ENCODE peak calls at places on chromosome 3, in nine cellular contexts. X, P, V, T, W, J, D, O and F are unnamed samples.

GRCh38 chr3:48966876-48967361 is 23.1 kb upstream of the P4HTM start:
- DNase-seq in D (no peak), V (no peak), P (no peak), T (no peak), O (no peak), J (no peak), W (no peak), X (no peak), F (no peak)

GRCh38 chr3:186427627-186428026 is 65.6 kb upstream of the DGKG start:
- DNase-seq in O (no peak), X (no peak), W (no peak), T (peak; percentile 15), P (no peak), J (no peak), V (no peak), D (no peak), F (peak; percentile 34)

GRCh38 chr3:132256984-132257383 is 60.2 kb upstream of the ACP3 start:
- DNase-seq in V (peak; percentile 83), O (no peak), P (peak; percentile 38), T (peak; percentile 51), J (peak; percentile 27), D (no peak), W (no peak), X (peak; percentile 53), F (peak; percentile 20)

GRCh38 chr3:36734742-36735141 is 29.6 kb downstream of the DCLK3 start:
- DNase-seq in J (no peak), X (no peak), O (no peak), T (no peak), V (no peak), W (no peak), P (no peak), D (no peak), F (no peak)

GRCh38 chr3:14440531-14441239 is 38.3 kb downstream of the SLC6A6 start:
- DNase-seq in P (no peak), V (peak; percentile 77), J (no peak), D (peak; percentile 43), T (no peak), X (peak; percentile 46), O (no peak), W (no peak), F (peak; percentile 88)

GRCh38 chr3:57998366-57999283 is 9.6 kb upstream of the FLNB start:
- DNase-seq in W (no peak), T (peak; percentile 27), O (no peak), V (no peak), J (peak; percentile 77), X (no peak), D (peak; percentile 37), P (no peak), F (peak; percentile 42)

GRCh38 chr3:68919000-68919399 is 13.3 kb downstream of the TAFA4 start:
- DNase-seq in D (no peak), O (no peak), X (no peak), T (no peak), V (peak; percentile 79), J (no peak), P (no peak), W (no peak), F (no peak)

GRCh38 chr3:50303038-50303815 is at the start of gene HYAL1:
- DNase-seq in P (peak; percentile 61), W (no peak), X (peak; percentile 50), V (peak; percentile 89), J (peak; percentile 91), D (peak; percentile 81), O (no peak), T (no peak), F (peak; percentile 70)

GRCh38 chr3:135539854-135540253 is 425.7 kb upstream of the PPP2R3A start:
- DNase-seq in J (no peak), W (no peak), O (no peak), P (no peak), D (no peak), X (no peak), T (no peak), V (no peak), F (no peak)

GRCh38 chr3:140134231-140134630 is 199.2 kb downstream of the CLSTN2 start:
- DNase-seq in V (no peak), P (no peak), D (no peak), J (no peak), O (no peak), X (no peak), W (no peak), T (no peak), F (no peak)
- TF ChIP-seq REST in V (no peak), P (no peak), D (no peak), J (no peak), O (no peak), X (no peak), W (no peak), T (no peak), F (no peak)

DNA sequence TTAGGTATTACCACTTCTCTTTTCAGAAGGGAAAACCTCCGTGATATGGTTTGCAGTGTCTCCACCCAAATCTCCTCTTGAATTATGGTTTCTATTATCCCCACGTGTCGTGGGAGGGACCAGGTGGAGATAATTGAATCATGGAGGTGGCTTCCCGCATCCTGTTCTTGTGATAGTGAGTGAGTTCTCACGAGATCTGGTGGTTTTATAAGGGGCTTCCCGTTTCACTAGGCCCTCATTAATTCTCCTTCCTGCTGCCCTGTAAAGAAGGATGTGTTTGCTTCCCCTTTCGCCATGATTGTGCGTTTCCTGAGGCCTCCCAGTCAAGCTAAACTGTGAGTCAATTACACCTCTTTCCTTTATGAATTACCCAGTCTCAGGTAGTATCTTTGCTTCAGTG is 692.7 kb upstream of the GRM7 start:
- DNase-seq in T (peak; percentile 70), J (no peak), W (no peak), D (no peak), X (no peak), P (no peak), V (no peak), O (no peak), F (no peak)
- H3K27ac ChIP-seq in T (peak overlapping the region; percentile 51), J (no peak overlapping the region), W (no peak overlapping the region), D (no peak overlapping the region), X (no peak overlapping the region), P (no peak overlapping the region), V (no peak overlapping the region), O (no peak overlapping the region), F (no peak overlapping the region)

DNA sequence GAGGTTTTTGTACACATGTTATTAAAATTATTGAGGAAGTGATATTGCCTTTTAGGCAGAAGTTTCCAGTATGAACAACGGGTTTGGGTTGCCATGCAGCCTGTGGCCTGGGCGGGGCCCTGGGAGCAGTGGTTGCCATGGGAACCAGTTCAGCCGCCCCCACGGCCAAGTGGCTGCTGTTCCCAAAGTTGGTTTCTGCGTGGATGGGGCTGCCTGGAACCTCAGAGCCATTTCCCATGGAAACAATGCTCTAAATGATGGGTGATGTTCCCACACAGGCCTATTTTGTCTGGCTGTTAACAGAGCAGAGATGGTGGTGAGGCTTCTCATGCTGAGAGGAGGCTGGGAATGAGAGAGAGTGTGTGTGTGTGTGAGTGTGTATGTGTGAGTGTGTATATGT is 19.5 kb downstream of the MRAS start:
- DNase-seq in W (no peak), P (no peak), V (no peak), O (no peak), T (no peak), D (peak; percentile 42), J (no peak), X (no peak), F (no peak)
- TF ChIP-seq REST in W (no peak), P (no peak), V (no peak), O (no peak), T (no peak), D (no peak), J (no peak), X (no peak), F (no peak)

GRCh38 chr3:114213669-114214541 is 23.5 kb downstream of the ZNF80 start:
- DNase-seq in V (peak; percentile 56), T (peak; percentile 30), D (no peak), O (no peak), J (no peak), P (no peak), W (peak; percentile 84), X (peak; percentile 4), F (peak; percentile 35)

GRCh38 chr3:114213262-114213668 is 24.1 kb downstream of the ZNF80 start:
- DNase-seq in O (no peak), P (no peak), J (no peak), X (no peak), D (no peak), V (no peak), W (no peak), T (no peak), F (no peak)

GRCh38 chr3:114216186-114216970 is 21.0 kb downstream of the ZNF80 start:
- DNase-seq in J (no peak), D (no peak), O (no peak), P (no peak), X (no peak), W (no peak), V (no peak), T (no peak), F (no peak)

GRCh38 chr3:114212646-114213045 is 24.7 kb downstream of the ZNF80 start:
- DNase-seq in O (no peak), V (no peak), P (no peak), T (no peak), J (no peak), W (no peak), X (no peak), D (no peak), F (no peak)

GRCh38 chr3:114214542-114215341 is 22.6 kb downstream of the ZNF80 start:
- DNase-seq in P (no peak), X (no peak), W (no peak), D (no peak), O (no peak), J (no peak), T (no peak), V (peak; percentile 70), F (no peak)
- H3K27ac ChIP-seq in P (no peak overlapping the region), X (no peak overlapping the region), W (peak overlapping the region; percentile 88), D (no peak overlapping the region), O (no peak overlapping the region), J (no peak overlapping the region), T (no peak overlapping the region), V (peak overlapping the region; percentile 84), F (peak overlapping the region; percentile 23)

DNA sequence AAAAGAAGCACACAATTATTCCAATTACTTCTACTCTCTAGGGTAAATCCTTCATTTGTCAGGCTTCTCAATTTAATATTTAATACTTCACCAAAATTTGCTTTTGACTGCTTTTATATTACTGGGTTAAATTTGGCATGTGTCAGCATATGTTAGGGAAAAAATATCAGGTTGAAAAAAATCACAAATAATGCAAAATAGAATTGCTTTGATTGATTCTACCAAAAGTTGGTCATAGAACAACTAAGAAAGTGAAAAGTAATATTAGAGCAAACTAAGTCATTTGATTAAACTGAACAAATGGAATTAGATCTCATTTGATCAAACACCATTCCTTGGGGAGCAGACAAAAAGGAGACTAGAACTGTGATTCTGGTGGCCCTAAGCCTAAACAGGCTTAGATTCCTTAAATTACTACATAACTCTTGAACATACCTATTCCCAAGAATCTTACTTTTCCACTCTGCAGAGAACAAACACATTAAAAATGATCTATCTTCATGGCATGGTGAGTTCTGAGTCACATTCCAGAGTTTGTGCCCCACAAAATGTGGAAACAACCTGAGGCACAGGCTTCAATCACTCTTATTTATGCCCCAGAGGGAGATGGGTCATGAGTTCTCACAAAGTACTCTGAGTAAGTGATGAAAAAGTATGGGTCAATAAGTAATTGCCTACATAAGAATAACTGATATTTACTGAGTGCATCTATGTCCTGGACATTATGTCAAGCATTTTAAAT is 137.4 kb upstream of the SLC2A2 start:
- DNase-seq in D (no peak), O (no peak), J (no peak), V (no peak), X (no peak), P (no peak), W (no peak), T (no peak), F (no peak)
- TF ChIP-seq REST in D (no peak), O (no peak), J (no peak), V (no peak), X (no peak), P (no peak), W (no peak), T (no peak), F (no peak)

GRCh38 chr3:43696881-43697280 is 6.1 kb downstream of the ABHD5 start:
- DNase-seq in T (no peak), V (no peak), J (no peak), P (no peak), X (no peak), W (no peak), O (no peak), D (no peak), F (no peak)
- H3K27ac ChIP-seq in T (no peak overlapping the region), V (no peak overlapping the region), J (no peak overlapping the region), P (no peak overlapping the region), X (no peak overlapping the region), W (no peak overlapping the region), O (no peak overlapping the region), D (peak overlapping the region; percentile 1), F (no peak overlapping the region)